ENCODE peak calls at places on chromosome 18, in five cellular contexts. Q, W, I, L and G are unnamed samples.

GRCh38 chr18:65938592-65939372 is 188.0 kb downstream of the CDH7 start:
- DNase-seq in W (peak; percentile 25), Q (peak; percentile 34), L (peak; percentile 5), I (peak; percentile 8), G (peak; percentile 25)

GRCh38 chr18:28455971-28456370 is 279.0 kb upstream of the CDH2 start:
- DNase-seq in Q (no peak), I (no peak), L (no peak), W (no peak), G (no peak)

GRCh38 chr18:70289351-70290330 is 796 bp downstream of the SOCS6 start:
- DNase-seq in L (no peak), Q (no peak), W (no peak), I (peak; percentile 40), G (no peak)

GRCh38 chr18:22601481-22601880 is 183.8 kb upstream of the CTAGE1 start:
- DNase-seq in L (no peak), I (no peak), Q (no peak), W (no peak), G (no peak)

GRCh38 chr18:49813321-49814146 is at the start of gene ACAA2:
- DNase-seq in Q (peak; percentile 63), W (no peak), I (peak; percentile 79), L (peak; percentile 69), G (peak; percentile 36)

GRCh38 chr18:74806700-74807416 is 209.2 kb downstream of the ZNF407 start:
- DNase-seq in W (no peak), L (peak; percentile 73), I (no peak), Q (peak; percentile 7), G (no peak)

GRCh38 chr18:28786941-28787340 is 610.0 kb upstream of the CDH2 start:
- DNase-seq in I (no peak), Q (no peak), L (no peak), W (no peak), G (no peak)

GRCh38 chr18:3875961-3876360 is 426.0 kb downstream of the TGIF1 start:
- DNase-seq in L (no peak), I (no peak), Q (no peak), W (no peak), G (no peak)

GRCh38 chr18:74389991-74390390 is 67.1 kb downstream of the DIPK1C start:
- DNase-seq in L (no peak), I (no peak), W (no peak), Q (no peak), G (no peak)

GRCh38 chr18:23317975-23318675 is 135.0 kb upstream of the RIOK3 start:
- DNase-seq in W (no peak), Q (no peak), I (no peak), L (no peak), G (no peak)

GRCh38 chr18:26549486-26550435 is 1.4 kb upstream of the KCTD1 start:
- DNase-seq in W (no peak), L (no peak), I (no peak), Q (peak; percentile 12), G (no peak)

GRCh38 chr18:45836242-45837215 is 11.1 kb downstream of the SIGLEC15 start:
- DNase-seq in Q (no peak), L (no peak), W (no peak), I (no peak), G (no peak)

GRCh38 chr18:3664563-3665178 is 214.7 kb downstream of the TGIF1 start:
- DNase-seq in Q (peak; percentile 95), W (no peak), I (peak; percentile 86), L (no peak), G (no peak)

GRCh38 chr18:47409519-47409918 is 158.1 kb upstream of the SKOR2 start:
- DNase-seq in Q (no peak), W (no peak), L (no peak), I (no peak), G (no peak)

GRCh38 chr18:56570971-56571370 is 67.4 kb downstream of the TXNL1 start:
- DNase-seq in L (no peak), W (no peak), Q (peak; percentile 24), I (no peak), G (no peak)

GRCh38 chr18:8341481-8342230 is 267.6 kb upstream of the RAB12 start:
- DNase-seq in I (no peak), Q (peak; percentile 97), W (no peak), L (no peak), G (peak; percentile 2)

GRCh38 chr18:13338318-13338717 is 119.8 kb downstream of the LDLRAD4 start:
- DNase-seq in L (no peak), I (no peak), Q (peak; percentile 88), W (no peak), G (no peak)

GRCh38 chr18:50104421-50104820 is 90.5 kb downstream of the MYO5B start:
- DNase-seq in Q (no peak), W (no peak), L (no peak), I (no peak), G (no peak)

GRCh38 chr18:29161429-29161828 is 984.5 kb upstream of the CDH2 start:
- DNase-seq in L (no peak), I (no peak), W (no peak), Q (no peak), G (no peak)

GRCh38 chr18:14100503-14101286 is 31.5 kb downstream of the ZNF519 start:
- DNase-seq in Q (no peak), I (no peak), W (no peak), L (no peak), G (no peak)

GRCh38 chr18:25496544-25496943 is 144.6 kb upstream of the ZNF521 start:
- DNase-seq in Q (no peak), I (peak; percentile 4), L (no peak), W (no peak), G (no peak)

DNA sequence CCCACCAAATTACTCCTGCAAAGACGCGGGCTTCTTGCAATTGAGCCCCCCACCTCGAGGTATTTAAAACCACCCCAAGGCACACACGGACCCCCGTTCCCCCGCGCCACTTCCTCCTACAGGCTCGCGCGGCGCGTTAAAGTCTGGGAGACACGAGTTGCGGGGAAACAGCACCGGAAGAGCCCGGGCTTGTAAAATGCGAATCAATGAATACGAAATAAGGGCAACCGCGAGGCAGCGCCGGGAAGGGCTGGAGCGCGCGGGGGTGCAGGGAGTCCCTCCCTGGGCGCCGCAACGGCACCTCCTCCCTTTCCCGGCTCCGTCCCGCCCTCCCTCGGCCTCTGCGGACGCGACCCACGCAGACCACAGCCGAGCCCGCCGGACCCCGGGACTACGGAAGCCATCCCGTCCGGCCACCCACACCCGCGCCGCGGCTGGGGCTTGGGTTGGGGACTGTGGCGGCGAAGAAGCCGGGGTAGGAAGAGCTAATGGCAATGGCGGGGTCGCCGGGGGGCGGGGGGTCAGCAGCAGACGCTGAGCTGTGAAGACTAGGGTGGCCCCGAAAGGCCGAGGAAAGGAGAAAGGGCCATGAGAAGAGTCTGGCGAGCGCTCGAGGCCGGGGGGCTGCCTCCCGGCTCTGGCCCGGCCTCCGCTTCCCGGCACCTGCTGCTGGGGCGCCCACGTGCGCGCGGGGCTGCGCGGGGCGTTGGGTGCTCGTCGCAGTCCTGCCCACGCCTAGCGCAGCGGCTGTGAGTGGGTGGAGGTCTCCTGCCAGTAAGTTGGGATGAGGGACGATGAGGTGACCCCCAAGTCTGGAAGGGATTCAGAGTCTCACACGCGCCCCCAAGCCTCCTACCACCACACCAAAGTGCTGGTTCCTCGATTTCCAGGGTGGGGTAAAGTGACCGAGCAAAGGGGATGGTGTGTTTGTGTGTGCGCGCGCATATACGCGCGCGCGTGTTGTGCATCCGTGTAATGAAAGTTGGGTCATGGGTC is 1.2 kb upstream of the NETO1 start:
- DNase-seq in L (no peak), Q (no peak), I (no peak), W (no peak), G (no peak)
- TF ChIP-seq ZNF274 in L (no peak), Q (no peak), I (no peak), W (no peak), G (no peak)

GRCh38 chr18:30359521-30359920 is 683.0 kb downstream of the DSC3 start:
- DNase-seq in Q (no peak), L (no peak), I (peak; percentile 64), W (no peak), G (no peak)

GRCh38 chr18:30358545-30358944 is 684.0 kb downstream of the DSC3 start:
- DNase-seq in L (no peak), W (no peak), Q (no peak), I (no peak), G (no peak)

DNA sequence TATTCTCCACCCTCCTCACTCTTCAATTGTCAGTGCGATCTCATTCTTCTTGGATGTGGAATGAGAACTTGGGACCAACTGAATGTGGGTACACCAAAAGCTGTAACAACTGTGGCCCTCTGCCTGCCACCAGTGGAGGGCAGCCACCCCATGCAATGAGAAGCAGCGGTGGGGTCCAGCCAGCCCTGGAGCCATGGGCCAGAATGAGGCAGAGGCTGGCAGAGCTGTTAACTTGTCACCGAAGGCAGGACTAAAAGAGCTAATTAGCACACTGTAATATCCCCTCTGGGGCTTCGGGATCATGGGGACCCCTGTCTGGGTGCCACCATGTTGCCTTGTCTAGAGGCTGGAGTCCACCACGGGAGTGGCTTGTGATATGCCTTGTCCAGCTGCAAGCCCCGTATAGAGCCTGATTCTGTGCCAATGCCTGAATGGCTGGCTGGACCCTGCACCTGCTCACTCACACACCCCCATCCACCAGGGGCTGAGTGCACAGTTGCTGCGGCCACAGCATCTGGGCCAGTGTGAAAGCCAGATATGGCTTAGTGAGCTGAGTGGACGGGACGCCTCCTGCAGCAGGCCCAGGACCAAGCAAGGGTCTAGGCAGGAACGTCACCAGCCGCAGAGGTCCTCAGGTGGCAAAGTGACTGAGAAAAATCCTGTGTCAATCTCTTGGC is 680.5 kb downstream of the DSC3 start:
- DNase-seq in Q (no peak), I (peak; percentile 53), L (no peak), W (no peak), G (no peak)
- TF ChIP-seq YY1 in Q (no peak), I (no peak), L (no peak), W (no peak), G (no peak)

DNA sequence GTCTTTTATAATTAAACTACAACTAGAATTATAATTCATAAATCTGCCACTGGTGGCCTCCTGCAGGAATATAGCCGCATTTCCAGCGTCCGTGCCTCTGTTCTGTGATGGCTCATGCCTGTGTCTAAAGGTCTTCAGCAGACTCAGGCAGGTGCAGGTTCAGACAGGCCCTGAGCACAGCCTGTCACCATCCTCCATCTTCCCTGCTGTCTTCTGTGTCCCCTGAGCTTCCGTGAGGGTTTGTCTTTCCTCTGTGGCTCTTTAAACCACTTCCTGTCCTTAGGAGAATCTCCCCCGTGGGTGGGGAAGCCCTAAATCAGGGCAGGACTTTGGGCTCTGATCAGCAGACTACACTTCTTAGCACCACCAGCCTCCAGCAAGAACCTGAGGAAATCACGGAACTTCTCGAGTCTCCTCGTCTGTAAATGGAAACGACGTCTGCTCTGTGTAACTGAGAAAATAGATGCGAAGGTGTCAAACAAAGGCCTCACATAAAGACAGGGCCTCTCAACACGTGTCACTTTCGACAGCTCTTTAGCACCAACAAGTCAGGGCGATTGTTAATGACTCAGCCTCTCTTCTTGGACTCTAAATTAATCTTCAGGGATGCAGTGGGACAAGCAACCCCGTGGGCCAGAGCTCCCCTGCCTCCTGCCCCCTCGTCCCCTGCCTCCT is 24.1 kb upstream of the NFATC1 start:
- DNase-seq in L (no peak), Q (no peak), I (no peak), W (no peak), G (no peak)
- TF ChIP-seq ZNF274 in L (no peak), Q (no peak), I (no peak), W (no peak), G (no peak)

DNA sequence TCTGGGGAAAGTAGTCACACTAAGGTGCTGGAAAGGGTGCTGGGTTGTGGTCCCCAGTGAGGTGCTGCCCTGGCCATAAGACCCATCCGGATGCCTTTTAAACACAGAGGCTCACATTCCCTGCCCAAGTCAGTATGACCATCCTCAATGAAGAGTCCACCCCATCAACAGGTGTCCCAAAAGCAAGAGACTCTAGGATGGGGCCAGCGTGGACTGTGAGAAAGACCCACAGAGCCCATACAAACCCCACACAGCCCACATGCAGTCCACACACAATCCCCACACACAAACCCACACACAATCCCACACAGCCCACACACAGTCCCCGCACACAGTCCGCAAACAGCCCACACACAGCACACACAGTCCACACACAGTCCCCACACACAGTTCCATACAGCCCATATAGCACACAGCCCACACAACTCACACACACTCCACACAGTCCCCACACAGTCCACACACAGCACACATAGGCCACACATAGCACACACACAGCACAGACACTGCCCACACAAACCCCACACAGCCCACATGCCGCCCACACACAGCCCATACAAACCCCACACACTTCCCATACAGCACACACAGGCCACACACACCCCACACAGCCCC is 241.4 kb upstream of the SALL3 start:
- DNase-seq in W (no peak), Q (no peak), L (no peak), I (no peak), G (no peak)
- TF ChIP-seq YY1 in W (no peak), Q (no peak), L (no peak), I (no peak), G (no peak)